ENCODE peak calls at places on chromosomes 3 and 15, in seven cellular contexts. H, R, M, Q, Z, D and G are unnamed samples.

GRCh38 chr3:188046561-188047213 is 107.3 kb upstream of the LPP start:
- DNase-seq in Q (peak; percentile 29), Z (no peak), D (no peak), R (no peak), H (peak; percentile 74), M (no peak), G (no peak)

GRCh38 chr15:62464705-62465104 is 299.6 kb upstream of the C2CD4B start:
- DNase-seq in D (no peak), M (no peak), R (no peak), Q (peak; percentile 67), Z (no peak), H (no peak), G (no peak)

GRCh38 chr15:65434201-65434600 is 11.5 kb upstream of the IGDCC4 start:
- DNase-seq in H (no peak), M (no peak), R (no peak), D (no peak), Q (no peak), Z (no peak), G (no peak)

GRCh38 chr3:42505203-42505848 is 2.9 kb downstream of the VIPR1 start:
- DNase-seq in Z (no peak), D (peak; percentile 13), Q (no peak), H (no peak), R (no peak), M (no peak), G (no peak)

GRCh38 chr3:142218703-142219102 is 6.7 kb downstream of the GK5 start:
- DNase-seq in D (no peak), R (no peak), Q (peak; percentile 16), H (no peak), Z (no peak), M (no peak), G (no peak)

GRCh38 chr3:17110665-17111396 is 226.1 kb downstream of the PLCL2 start:
- DNase-seq in Q (no peak), D (no peak), R (no peak), M (no peak), Z (no peak), H (no peak), G (no peak)

GRCh38 chr3:197186887-197187588 is 111.4 kb downstream of the DLG1 start:
- DNase-seq in Z (no peak), H (peak; percentile 77), D (peak; percentile 23), M (no peak), R (peak; percentile 75), Q (peak; percentile 66), G (peak; percentile 42)

GRCh38 chr3:149479621-149480325 is 5.3 kb downstream of the TM4SF4 start:
- DNase-seq in M (peak; percentile 9), Z (no peak), H (no peak), Q (peak; percentile 31), D (no peak), R (no peak), G (no peak)

GRCh38 chr3:59771760-59772159 is 721.9 kb upstream of the CFAP20DC start:
- DNase-seq in D (no peak), Z (no peak), R (no peak), Q (peak; percentile 94), H (peak; percentile 92), M (no peak), G (no peak)

GRCh38 chr3:71559021-71559420 is 24.5 kb downstream of the FOXP1 start:
- DNase-seq in R (no peak), H (no peak), D (no peak), Z (no peak), M (no peak), Q (no peak), G (no peak)

GRCh38 chr3:166362698-166363097 is 525.5 kb upstream of the BCHE start:
- DNase-seq in D (no peak), Q (no peak), M (no peak), H (peak; percentile 46), Z (no peak), R (no peak), G (no peak)

GRCh38 chr15:66734961-66735908 is 33.2 kb downstream of the SMAD6 start:
- DNase-seq in D (no peak), Z (no peak), M (no peak), H (peak; percentile 22), R (no peak), Q (no peak), G (no peak)

GRCh38 chr3:184361932-184362667 is 590 bp downstream of the POLR2H start:
- DNase-seq in R (peak; percentile 79), Z (no peak), Q (peak; percentile 38), M (peak; percentile 44), H (peak; percentile 68), D (peak; percentile 59), G (no peak)

GRCh38 chr3:175336406-175337133 is 477.4 kb downstream of the NAALADL2 start:
- DNase-seq in M (no peak), H (peak; percentile 22), Z (no peak), R (no peak), D (no peak), Q (no peak), G (no peak)

GRCh38 chr3:59774613-59775012 is 724.8 kb upstream of the CFAP20DC start:
- DNase-seq in R (no peak), M (no peak), Z (no peak), D (no peak), H (peak; percentile 56), Q (peak; percentile 90), G (no peak)

GRCh38 chr15:19899021-19899824 is 642.4 kb downstream of the GOLGA6L6 start:
- DNase-seq in Z (no peak), Q (no peak), R (no peak), D (no peak), H (no peak), M (no peak), G (no peak)

GRCh38 chr3:66482005-66482404 is 18.8 kb downstream of the LRIG1 start:
- DNase-seq in M (no peak), Q (no peak), H (no peak), R (no peak), Z (no peak), D (no peak), G (no peak)

GRCh38 chr3:44862221-44862637 is 517 bp downstream of the TMEM42 start:
- DNase-seq in M (no peak), Q (peak; percentile 19), H (peak; percentile 11), D (no peak), Z (no peak), R (peak; percentile 58), G (no peak)

GRCh38 chr15:34147371-34148140 is 45.7 kb downstream of the PGBD4 start:
- DNase-seq in D (no peak), Z (no peak), Q (peak; percentile 24), R (no peak), M (no peak), H (peak; percentile 78), G (no peak)

GRCh38 chr15:80615783-80616391 is 79.2 kb upstream of the ABHD17C start:
- DNase-seq in M (no peak), Z (no peak), R (no peak), D (peak; percentile 47), Q (peak; percentile 66), H (peak; percentile 7), G (no peak)

GRCh38 chr3:168322941-168323340 is 227.2 kb upstream of the GOLIM4 start:
- DNase-seq in R (no peak), Z (no peak), D (no peak), M (no peak), H (peak; percentile 61), Q (peak; percentile 50), G (no peak)

GRCh38 chr3:48155122-48155521 is 33.1 kb downstream of the CDC25A start:
- DNase-seq in R (no peak), D (no peak), H (peak; percentile 94), Z (no peak), Q (peak; percentile 94), M (no peak), G (no peak)

GRCh38 chr3:130857336-130858026 is 36.4 kb upstream of the ATP2C1 start:
- DNase-seq in M (no peak), R (peak; percentile 77), H (peak; percentile 6), Q (no peak), D (no peak), Z (no peak), G (peak; percentile 2)

GRCh38 chr3:53772562-53773329 is 73.5 kb downstream of the CHDH start:
- DNase-seq in Q (peak; percentile 27), D (no peak), M (no peak), R (no peak), Z (no peak), H (no peak), G (no peak)

GRCh38 chr3:160194438-160194837 is 30.8 kb upstream of the C3orf80 start:
- DNase-seq in M (no peak), Z (no peak), Q (no peak), H (no peak), D (no peak), R (no peak), G (no peak)

GRCh38 chr15:99735868-99736267 is 2.6 kb upstream of the LYSMD4 start:
- DNase-seq in D (no peak), R (no peak), Q (no peak), H (no peak), Z (no peak), M (no peak), G (no peak)

GRCh38 chr15:90571063-90571541 is 41.4 kb downstream of the CRTC3 start:
- DNase-seq in Z (no peak), H (peak; percentile 91), D (peak; percentile 83), M (no peak), R (peak; percentile 55), Q (no peak), G (no peak)

GRCh38 chr3:69649120-69649519 is 90.1 kb upstream of the MITF start:
- DNase-seq in H (peak; percentile 70), Q (peak; percentile 55), M (no peak), R (no peak), Z (no peak), D (no peak), G (no peak)

GRCh38 chr3:159417761-159418160 is 570.9 kb upstream of the IL12A start:
- DNase-seq in Z (no peak), R (no peak), D (no peak), M (no peak), H (peak; percentile 27), Q (no peak), G (no peak)

GRCh38 chr15:100999369-100999768 is 80.2 kb downstream of the LRRK1 start:
- DNase-seq in D (no peak), R (no peak), Q (peak; percentile 58), Z (no peak), M (no peak), H (peak; percentile 58), G (no peak)

GRCh38 chr15:87167055-87167454 is 1087.4 kb downstream of the AGBL1 start:
- DNase-seq in Z (no peak), Q (peak; percentile 18), M (no peak), H (peak; percentile 62), D (no peak), R (no peak), G (no peak)

GRCh38 chr15:69906256-69907185 is 191.2 kb downstream of the TLE3 start:
- DNase-seq in H (peak; percentile 35), Q (no peak), M (no peak), D (no peak), Z (no peak), R (no peak), G (no peak)

GRCh38 chr3:172836390-172836997 is 86.0 kb downstream of the ECT2 start:
- DNase-seq in D (no peak), R (peak; percentile 57), M (peak; percentile 46), H (peak; percentile 63), Q (peak; percentile 34), Z (no peak), G (peak; percentile 54)

GRCh38 chr3:42647821-42648459 is 5.6 kb upstream of the ZBTB47 start:
- DNase-seq in M (no peak), Q (no peak), R (no peak), D (no peak), Z (no peak), H (no peak), G (no peak)

GRCh38 chr15:85129881-85130280 is 148.2 kb downstream of the PDE8A start:
- DNase-seq in D (no peak), R (no peak), Z (no peak), H (no peak), Q (no peak), M (no peak), G (no peak)

GRCh38 chr3:33768578-33768977 is 29.9 kb upstream of the PDCD6IP start:
- DNase-seq in R (no peak), H (no peak), Q (no peak), M (no peak), D (no peak), Z (no peak), G (no peak)

GRCh38 chr3:155385896-155386295 is 92.4 kb upstream of the STRIT1 start:
- DNase-seq in H (no peak), Z (no peak), Q (no peak), D (no peak), R (no peak), M (no peak), G (no peak)

GRCh38 chr3:15952543-15953175 is 154.9 kb upstream of the ANKRD28 start:
- DNase-seq in D (no peak), H (no peak), M (no peak), Z (no peak), R (no peak), Q (peak; percentile 56), G (no peak)